ENCODE peak calls at places on chromosomes 12 and 14, in five cellular contexts. C, A, V, Q and U are unnamed samples.

GRCh38 chr12:11718768-11719253 is 69.3 kb downstream of the ETV6 start:
- DNase-seq in V (no peak), Q (no peak), A (no peak), C (no peak), U (peak; percentile 56)

GRCh38 chr12:28855761-28856160 is 293.3 kb upstream of the FAR2 start:
- DNase-seq in V (no peak), A (no peak), Q (no peak), C (no peak), U (no peak)

GRCh38 chr12:113103756-113104450 is 31.7 kb downstream of the RASAL1 start:
- DNase-seq in C (no peak), Q (peak; percentile 32), V (peak; percentile 62), A (no peak), U (no peak)

GRCh38 chr14:106652494-106652893 is 1126.1 kb downstream of the TMEM121 start:
- DNase-seq in Q (no peak), A (no peak), C (no peak), V (no peak), U (no peak)

GRCh38 chr14:105065280-105066228 is at the start of gene GPR132:
- DNase-seq in C (no peak), A (peak; percentile 77), Q (peak; percentile 76), V (peak; percentile 48), U (no peak)

GRCh38 chr14:19823765-19824164 is 20.2 kb downstream of the OR4N2 start:
- DNase-seq in C (no peak), V (no peak), A (no peak), Q (no peak), U (no peak)

GRCh38 chr12:75977952-75978671 is 53.5 kb downstream of the PHLDA1 start:
- DNase-seq in C (no peak), V (peak; percentile 53), A (no peak), Q (peak; percentile 75), U (peak; percentile 99)

GRCh38 chr14:75046275-75046674 is 5.0 kb downstream of the MLH3 start:
- DNase-seq in A (no peak), C (no peak), Q (no peak), V (no peak), U (no peak)

GRCh38 chr12:122835693-122836026 is 403 bp downstream of the HIP1R start:
- DNase-seq in A (no peak), C (no peak), Q (peak; percentile 50), V (peak; percentile 75), U (no peak)

GRCh38 chr12:47088021-47088944 is 8.5 kb upstream of the AMIGO2 start:
- DNase-seq in C (no peak), V (no peak), A (no peak), Q (no peak), U (no peak)

GRCh38 chr14:68146812-68147211 is 327.2 kb downstream of the RAD51B start:
- DNase-seq in A (no peak), Q (no peak), C (no peak), V (no peak), U (peak; percentile 94)

GRCh38 chr14:68260121-68260520 is 440.5 kb downstream of the RAD51B start:
- DNase-seq in V (no peak), C (no peak), A (no peak), Q (no peak), U (no peak)

GRCh38 chr12:68559246-68559645 is 51.5 kb upstream of the RAP1B start:
- DNase-seq in Q (no peak), V (no peak), C (no peak), A (no peak), U (no peak)

DNA sequence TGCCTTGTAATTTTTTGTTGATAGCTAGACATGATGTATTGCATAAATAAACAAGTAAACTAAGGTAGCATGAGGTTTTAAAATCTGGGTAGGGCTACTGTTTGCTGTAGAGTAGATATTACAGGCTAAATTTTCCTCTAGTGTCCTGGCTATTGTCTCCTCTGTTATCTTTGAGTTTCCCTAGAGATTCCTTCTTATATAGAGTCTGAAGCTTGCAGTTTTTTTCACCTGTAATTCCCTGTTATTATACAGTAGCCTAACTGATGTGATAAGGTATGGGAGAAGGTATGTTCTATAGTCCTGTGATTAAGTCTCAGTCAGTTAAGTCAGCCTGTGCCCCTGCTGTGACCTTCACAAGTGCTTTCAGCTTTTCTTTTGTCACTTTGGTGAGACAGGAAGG is 9.5 kb downstream of the ETFBKMT start:
- DNase-seq in Q (no peak), A (no peak), V (no peak), C (no peak), U (no peak)
- H3K4me3 ChIP-seq in Q (no peak overlapping the region), A (no peak overlapping the region), V (no peak overlapping the region), C (no peak overlapping the region), U (no peak overlapping the region)

DNA sequence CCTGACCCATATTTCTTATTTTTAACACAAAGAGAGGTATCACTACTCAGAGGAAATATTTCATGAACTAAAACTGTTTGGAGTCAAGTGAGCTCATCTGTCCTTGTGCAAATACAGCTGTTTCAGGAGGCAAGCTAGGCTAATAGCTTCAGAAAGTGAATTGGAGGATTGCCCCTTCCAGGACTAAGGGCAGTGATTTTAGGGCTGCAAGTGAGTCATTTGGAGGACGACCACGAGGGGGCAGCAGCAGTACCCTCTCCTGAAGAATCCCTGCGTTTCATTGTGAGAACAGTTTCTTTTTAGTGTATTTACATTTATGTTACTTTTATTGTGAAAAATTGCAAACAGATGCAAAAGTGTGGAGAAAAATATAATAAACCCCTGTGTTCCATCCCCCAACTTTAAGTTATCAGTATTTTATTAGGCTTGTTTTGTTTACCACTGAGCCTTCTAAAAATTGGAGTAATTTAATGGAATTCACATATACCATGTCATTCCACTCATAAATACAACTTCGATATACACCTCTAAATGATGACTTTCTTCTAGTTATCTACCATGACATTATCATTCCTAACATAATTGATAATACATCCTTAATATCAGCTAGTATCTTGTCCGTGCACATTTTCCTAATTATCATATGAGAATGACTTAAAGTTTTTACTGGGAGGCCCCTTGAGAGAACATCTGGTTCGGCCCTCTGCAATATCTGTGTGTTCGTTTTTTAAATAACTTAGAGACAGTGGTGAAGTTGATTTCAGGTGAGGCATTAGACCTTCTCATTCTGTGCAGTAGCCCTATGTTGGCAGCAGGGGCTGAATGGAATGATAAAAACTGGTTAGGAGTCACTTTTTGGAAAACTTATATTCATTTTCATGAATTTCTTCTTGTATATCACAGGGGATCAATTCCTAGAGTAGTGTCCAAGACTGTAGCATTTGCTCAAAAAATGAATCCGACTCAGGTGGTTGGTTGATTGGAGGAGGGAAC is 13.7 kb downstream of the FOXJ2 start:
- DNase-seq in Q (peak; percentile 79), V (peak; percentile 72), A (peak; percentile 84), C (peak; percentile 75), U (no peak)
- TF ChIP-seq CTCF in Q (peak; percentile 69), V (peak; percentile 95), A (peak; percentile 87), C (peak; percentile 86), U (peak; percentile 82)

GRCh38 chr12:5433840-5434646 is 2.1 kb downstream of the NTF3 start:
- DNase-seq in V (no peak), Q (no peak), A (no peak), C (no peak), U (no peak)
- H3K4me3 ChIP-seq in V (peak overlapping the region; percentile 93), Q (peak overlapping the region; percentile 29), A (peak overlapping the region; percentile 56), C (no peak overlapping the region), U (peak overlapping the region; percentile 59)

GRCh38 chr14:59632381-59632780 is 55.8 kb upstream of the CCDC175 start:
- DNase-seq in A (no peak), C (no peak), V (peak; percentile 15), Q (peak; percentile 30), U (no peak)
- TF ChIP-seq CTCF in A (no peak), C (peak; percentile 56), V (peak; percentile 68), Q (peak; percentile 43), U (peak; percentile 50)

GRCh38 chr12:87793134-87793533 is 236.1 kb downstream of the C12orf50 start:
- DNase-seq in Q (no peak), C (no peak), A (no peak), V (no peak), U (no peak)

GRCh38 chr12:87796961-87797516 is 232.2 kb downstream of the C12orf50 start:
- DNase-seq in V (no peak), C (no peak), A (no peak), Q (no peak), U (no peak)

GRCh38 chr12:87795555-87795954 is 233.6 kb downstream of the C12orf50 start:
- DNase-seq in V (no peak), C (no peak), A (no peak), Q (no peak), U (no peak)
- H3K4me3 ChIP-seq in V (no peak overlapping the region), C (no peak overlapping the region), A (no peak overlapping the region), Q (no peak overlapping the region), U (no peak overlapping the region)